ENCODE peak calls at places on chromosome 12, in five cellular contexts. One of them, this sample, is unnamed.
A peak's percentile ranks its signal among the peaks of the same experiment; 100 is the strongest.

GRCh38 chr12:94141004-94141764 is 7.2 kb upstream of the PLXNC1 start:
- DNase-seq in HL-60: no peak
- DNase-seq in neural progenitor cell: no peak
- DNase-seq in Panc1: no peak
- DNase-seq in hepatocyte: no peak
- DNase-seq in this sample: no peak

GRCh38 chr12:115880238-115880637 is 397.3 kb downstream of the MED13L start:
- DNase-seq in HL-60: no peak
- DNase-seq in neural progenitor cell: no peak
- DNase-seq in Panc1: no peak
- DNase-seq in hepatocyte: no peak
- DNase-seq in this sample: no peak

GRCh38 chr12:68943848-68944247 is 10.9 kb upstream of the CPM start:
- DNase-seq in HL-60: no peak
- DNase-seq in neural progenitor cell: no peak
- DNase-seq in Panc1: no peak
- DNase-seq in hepatocyte: no peak
- DNase-seq in this sample: no peak

GRCh38 chr12:59839514-59839913 is 243.7 kb downstream of the SLC16A7 start:
- DNase-seq in HL-60: no peak
- DNase-seq in neural progenitor cell: no peak
- DNase-seq in Panc1: no peak
- DNase-seq in hepatocyte: no peak
- DNase-seq in this sample: no peak

GRCh38 chr12:103765322-103765721 is 75.7 kb downstream of the NT5DC3 start:
- DNase-seq in HL-60: no peak
- DNase-seq in neural progenitor cell: no peak
- DNase-seq in Panc1: no peak
- DNase-seq in hepatocyte: no peak
- DNase-seq in this sample: no peak

GRCh38 chr12:89064780-89065179 is 287.5 kb downstream of the DUSP6 start:
- DNase-seq in HL-60: no peak
- DNase-seq in neural progenitor cell: no peak
- DNase-seq in Panc1: no peak
- DNase-seq in hepatocyte: no peak
- DNase-seq in this sample: no peak

GRCh38 chr12:91065377-91065776 is 7.6 kb upstream of the KERA start:
- DNase-seq in HL-60: no peak
- DNase-seq in neural progenitor cell: no peak
- DNase-seq in Panc1: no peak
- DNase-seq in hepatocyte: no peak
- DNase-seq in this sample: no peak

GRCh38 chr12:80721326-80721725 is 4.6 kb downstream of the MYF5 start:
- DNase-seq in HL-60: no peak
- DNase-seq in neural progenitor cell: no peak
- DNase-seq in Panc1: no peak
- DNase-seq in hepatocyte: no peak
- DNase-seq in this sample: no peak

GRCh38 chr12:99824900-99825562 is 159.7 kb downstream of the ANKS1B start:
- DNase-seq in HL-60: no peak
- DNase-seq in neural progenitor cell: no peak
- DNase-seq in Panc1: no peak
- DNase-seq in hepatocyte: no peak
- DNase-seq in this sample: no peak

GRCh38 chr12:48815281-48816110 is 2.8 kb upstream of the CACNB3 start:
- DNase-seq in HL-60: peak; percentile 84
- DNase-seq in neural progenitor cell: peak; percentile 89
- DNase-seq in Panc1: peak; percentile 48
- DNase-seq in hepatocyte: peak; percentile 92
- DNase-seq in this sample: peak; percentile 49

GRCh38 chr12:12403264-12404248 is 46.7 kb downstream of the BORCS5 start:
- DNase-seq in HL-60: peak; percentile 11
- DNase-seq in neural progenitor cell: no peak
- DNase-seq in Panc1: no peak
- DNase-seq in hepatocyte: peak; percentile 77
- DNase-seq in this sample: no peak

GRCh38 chr12:13248956-13249355 is 52.4 kb downstream of the EMP1 start:
- DNase-seq in HL-60: no peak
- DNase-seq in neural progenitor cell: no peak
- DNase-seq in Panc1: no peak
- DNase-seq in hepatocyte: no peak
- DNase-seq in this sample: no peak

GRCh38 chr12:85348779-85349178 is 68.8 kb downstream of the ALX1 start:
- DNase-seq in HL-60: no peak
- DNase-seq in neural progenitor cell: no peak
- DNase-seq in Panc1: no peak
- DNase-seq in hepatocyte: no peak
- DNase-seq in this sample: no peak

GRCh38 chr12:127588224-127588623 is 678.7 kb upstream of the TMEM132C start:
- DNase-seq in HL-60: no peak
- DNase-seq in neural progenitor cell: peak; percentile 38
- DNase-seq in Panc1: no peak
- DNase-seq in hepatocyte: no peak
- DNase-seq in this sample: peak; percentile 51

GRCh38 chr12:14384783-14385638 is 19.5 kb downstream of the ATF7IP start:
- DNase-seq in HL-60: peak; percentile 76
- DNase-seq in neural progenitor cell: peak; percentile 90
- DNase-seq in Panc1: peak; percentile 84
- DNase-seq in hepatocyte: peak; percentile 75
- DNase-seq in this sample: peak; percentile 87

GRCh38 chr12:52050116-52050770 is 999 bp upstream of the NR4A1 start:
- DNase-seq in HL-60: no peak
- DNase-seq in neural progenitor cell: no peak
- DNase-seq in Panc1: no peak
- DNase-seq in hepatocyte: peak; percentile 47
- DNase-seq in this sample: no peak

GRCh38 chr12:120842595-120842994 is 61.6 kb downstream of the SPPL3 start:
- DNase-seq in HL-60: no peak
- DNase-seq in neural progenitor cell: peak; percentile 33
- DNase-seq in Panc1: no peak
- DNase-seq in hepatocyte: no peak
- DNase-seq in this sample: no peak

GRCh38 chr12:26499979-26500640 is 304.7 kb downstream of the SSPN start:
- DNase-seq in HL-60: no peak
- DNase-seq in neural progenitor cell: no peak
- DNase-seq in Panc1: no peak
- DNase-seq in hepatocyte: no peak
- DNase-seq in this sample: no peak

GRCh38 chr12:25884920-25885234 is 73.6 kb upstream of the RASSF8 start:
- DNase-seq in HL-60: no peak
- DNase-seq in neural progenitor cell: no peak
- DNase-seq in Panc1: no peak
- DNase-seq in hepatocyte: no peak
- DNase-seq in this sample: no peak

GRCh38 chr12:116492703-116493324 is 66.4 kb upstream of the MAP1LC3B2 start:
- DNase-seq in HL-60: no peak
- DNase-seq in neural progenitor cell: no peak
- DNase-seq in Panc1: peak; percentile 41
- DNase-seq in hepatocyte: peak; percentile 50
- DNase-seq in this sample: no peak

GRCh38 chr12:114995891-114996290 is 311.9 kb upstream of the TBX3 start:
- DNase-seq in HL-60: no peak
- DNase-seq in neural progenitor cell: no peak
- DNase-seq in Panc1: no peak
- DNase-seq in hepatocyte: no peak
- DNase-seq in this sample: no peak

GRCh38 chr12:126545411-126545810 is 1480.2 kb downstream of the AACS start:
- DNase-seq in HL-60: no peak
- DNase-seq in neural progenitor cell: no peak
- DNase-seq in Panc1: no peak
- DNase-seq in hepatocyte: no peak
- DNase-seq in this sample: no peak

GRCh38 chr12:127170271-127171180 is 1096.4 kb upstream of the TMEM132C start:
- DNase-seq in HL-60: no peak
- DNase-seq in neural progenitor cell: no peak
- DNase-seq in Panc1: no peak
- DNase-seq in hepatocyte: no peak
- DNase-seq in this sample: no peak

GRCh38 chr12:94265966-94266365 is 117.6 kb downstream of the PLXNC1 start:
- DNase-seq in HL-60: no peak
- DNase-seq in neural progenitor cell: no peak
- DNase-seq in Panc1: no peak
- DNase-seq in hepatocyte: no peak
- DNase-seq in this sample: no peak

GRCh38 chr12:101552277-101552676 is 42.5 kb upstream of the MYBPC1 start:
- DNase-seq in HL-60: no peak
- DNase-seq in neural progenitor cell: no peak
- DNase-seq in Panc1: no peak
- DNase-seq in hepatocyte: peak; percentile 41
- DNase-seq in this sample: peak; percentile 51

GRCh38 chr12:92702754-92703679 is at the start of gene PLEKHG7:
- DNase-seq in HL-60: no peak
- DNase-seq in neural progenitor cell: no peak
- DNase-seq in Panc1: no peak
- DNase-seq in hepatocyte: peak; percentile 51
- DNase-seq in this sample: no peak

GRCh38 chr12:105083551-105084105 is 630 bp downstream of the ALDH1L2 start:
- DNase-seq in HL-60: peak; percentile 35
- DNase-seq in neural progenitor cell: peak; percentile 34
- DNase-seq in Panc1: no peak
- DNase-seq in hepatocyte: peak; percentile 57
- DNase-seq in this sample: peak; percentile 45

GRCh38 chr12:91397866-91398532 is 215.4 kb upstream of the DCN start:
- DNase-seq in HL-60: no peak
- DNase-seq in neural progenitor cell: no peak
- DNase-seq in Panc1: no peak
- DNase-seq in hepatocyte: no peak
- DNase-seq in this sample: no peak

GRCh38 chr12:130764475-130765185 is 48.5 kb upstream of the RIMBP2 start:
- DNase-seq in HL-60: no peak
- DNase-seq in neural progenitor cell: no peak
- DNase-seq in Panc1: peak; percentile 22
- DNase-seq in hepatocyte: no peak
- DNase-seq in this sample: no peak

GRCh38 chr12:2429032-2429431 is 365.7 kb upstream of the FKBP4 start:
- DNase-seq in HL-60: no peak
- DNase-seq in neural progenitor cell: no peak
- DNase-seq in Panc1: no peak
- DNase-seq in hepatocyte: no peak
- DNase-seq in this sample: no peak

GRCh38 chr12:8556748-8557147 is 16.0 kb upstream of the CLEC4E start:
- DNase-seq in HL-60: no peak
- DNase-seq in neural progenitor cell: no peak
- DNase-seq in Panc1: no peak
- DNase-seq in hepatocyte: no peak
- DNase-seq in this sample: no peak

GRCh38 chr12:107310621-107311020 is 217.3 kb upstream of the CRY1 start:
- DNase-seq in HL-60: no peak
- DNase-seq in neural progenitor cell: no peak
- DNase-seq in Panc1: no peak
- DNase-seq in hepatocyte: no peak
- DNase-seq in this sample: no peak

GRCh38 chr12:27772328-27773049 is 7.5 kb upstream of the KLHL42 start:
- DNase-seq in HL-60: no peak
- DNase-seq in neural progenitor cell: no peak
- DNase-seq in Panc1: no peak
- DNase-seq in hepatocyte: no peak
- DNase-seq in this sample: no peak

GRCh38 chr12:58847876-58848600 is 72.3 kb downstream of the LRIG3 start:
- DNase-seq in HL-60: no peak
- DNase-seq in neural progenitor cell: no peak
- DNase-seq in Panc1: no peak
- DNase-seq in hepatocyte: no peak
- DNase-seq in this sample: no peak

GRCh38 chr12:24895612-24896011 is 53.3 kb downstream of the BCAT1 start:
- DNase-seq in HL-60: no peak
- DNase-seq in neural progenitor cell: no peak
- DNase-seq in Panc1: no peak
- DNase-seq in hepatocyte: no peak
- DNase-seq in this sample: no peak

GRCh38 chr12:5078423-5078822 is 34.7 kb downstream of the KCNA5 start:
- DNase-seq in HL-60: no peak
- DNase-seq in neural progenitor cell: no peak
- DNase-seq in Panc1: no peak
- DNase-seq in hepatocyte: peak; percentile 44
- DNase-seq in this sample: no peak

GRCh38 chr12:26056335-26056734 is 68.5 kb downstream of the BHLHE41 start:
- DNase-seq in HL-60: no peak
- DNase-seq in neural progenitor cell: no peak
- DNase-seq in Panc1: no peak
- DNase-seq in hepatocyte: no peak
- DNase-seq in this sample: no peak

GRCh38 chr12:62771828-62772227 is 163.1 kb downstream of the PPM1H start:
- DNase-seq in HL-60: no peak
- DNase-seq in neural progenitor cell: no peak
- DNase-seq in Panc1: no peak
- DNase-seq in hepatocyte: no peak
- DNase-seq in this sample: no peak

GRCh38 chr12:32217354-32218310 is 111.0 kb downstream of the BICD1 start:
- DNase-seq in HL-60: peak; percentile 10
- DNase-seq in neural progenitor cell: no peak
- DNase-seq in Panc1: no peak
- DNase-seq in hepatocyte: no peak
- DNase-seq in this sample: peak; percentile 32

DNA sequence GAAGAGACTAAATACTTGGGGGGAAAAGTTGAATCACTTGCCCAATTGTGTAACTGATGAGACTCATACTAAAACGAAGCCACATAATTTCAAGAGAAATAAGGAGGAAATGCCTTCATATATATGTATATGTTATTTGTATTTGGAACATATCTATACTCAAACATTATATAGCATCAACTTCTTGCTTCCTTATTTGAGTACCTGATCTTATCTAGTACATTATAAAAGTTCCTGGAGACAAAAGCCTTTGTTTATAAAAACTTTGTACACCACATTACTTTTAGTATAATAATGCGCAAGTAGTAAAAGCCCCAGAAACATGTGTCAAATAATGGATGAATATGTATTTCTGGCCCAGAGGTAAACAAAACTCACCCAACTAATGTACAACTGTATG is 92.0 kb downstream of the SLC2A13 start:
- DNase-seq in HL-60: no peak
- DNase-seq in neural progenitor cell: no peak
- DNase-seq in Panc1: no peak
- DNase-seq in hepatocyte: no peak
- DNase-seq in this sample: no peak
- TF ChIP-seq CTCF in HL-60: no peak
- TF ChIP-seq CTCF in neural progenitor cell: no peak
- TF ChIP-seq CTCF in Panc1: no peak
- TF ChIP-seq CTCF in hepatocyte: no peak
- TF ChIP-seq CTCF in this sample: no peak

GRCh38 chr12:71476513-71476912 is 36.9 kb downstream of the LGR5 start:
- DNase-seq in HL-60: no peak
- DNase-seq in neural progenitor cell: no peak
- DNase-seq in Panc1: no peak
- DNase-seq in hepatocyte: no peak
- DNase-seq in this sample: peak; percentile 68
- H3K27ac ChIP-seq in HL-60: no peak overlapping the region
- H3K27ac ChIP-seq in neural progenitor cell: no peak overlapping the region
- H3K27ac ChIP-seq in Panc1: no peak overlapping the region
- H3K27ac ChIP-seq in hepatocyte: no peak overlapping the region
- H3K27ac ChIP-seq in this sample: no peak overlapping the region

GRCh38 chr12:561908-562593 is 101.2 kb downstream of the NINJ2 start:
- DNase-seq in HL-60: peak; percentile 83
- DNase-seq in neural progenitor cell: no peak
- DNase-seq in Panc1: no peak
- DNase-seq in hepatocyte: no peak
- DNase-seq in this sample: no peak
- H3K4me3 ChIP-seq in HL-60: peak overlapping the region; percentile 30
- H3K4me3 ChIP-seq in neural progenitor cell: no peak overlapping the region
- H3K4me3 ChIP-seq in Panc1: no peak overlapping the region
- H3K4me3 ChIP-seq in hepatocyte: no peak overlapping the region
- H3K4me3 ChIP-seq in this sample: no peak overlapping the region

GRCh38 chr12:113221181-113221996 is at the start of gene TPCN1:
- DNase-seq in HL-60: peak; percentile 100
- DNase-seq in neural progenitor cell: peak; percentile 100
- DNase-seq in Panc1: peak; percentile 99
- DNase-seq in hepatocyte: peak; percentile 100
- DNase-seq in this sample: peak; percentile 100
- TF ChIP-seq CTCF in HL-60: no peak
- TF ChIP-seq CTCF in neural progenitor cell: peak; percentile 19
- TF ChIP-seq CTCF in Panc1: no peak
- TF ChIP-seq CTCF in hepatocyte: no peak
- TF ChIP-seq CTCF in this sample: no peak